ENCODE peak calls at places on chromosome 1, in four cellular contexts. J is mesothelial cell of epicardium; W is K562; N is activated T-helper 2 cell treated with anti-CD3 and anti-CD28 coated beads, Interferon-gamma antibody, Interleukin-2, Interleukin-4, amounts not matched to agents 10 μg/mL and 5 μg/mL and 100 μg/mL, durations not matched to agents 14 hours and 24 hours and 36 hours. C is an unnamed sample.

GRCh38 chr1:229437443-229437842 is 3.5 kb upstream of the ACTA1 start:
- DNase-seq in N (no peak), J (no peak), W (no peak), C (no peak)

GRCh38 chr1:221478050-221478949 is 263.6 kb downstream of the DUSP10 start:
- DNase-seq in J (peak), N (peak), W (peak), C (no peak)

GRCh38 chr1:77976433-77977076 is 2.3 kb downstream of the FUBP1 start:
- DNase-seq in W (peak), J (no peak), N (no peak), C (no peak)

GRCh38 chr1:11059166-11059989 is 440 bp downstream of the SRM start:
- DNase-seq in N (no peak), W (peak), J (peak), C (no peak)

GRCh38 chr1:179951383-179952144 is 3.0 kb upstream of the CEP350 start:
- DNase-seq in W (no peak), N (no peak), J (no peak), C (no peak)

GRCh38 chr1:14803002-14803789 is 204.7 kb downstream of the KAZN start:
- DNase-seq in N (no peak), J (no peak), W (no peak), C (no peak)

GRCh38 chr1:38941527-38942019 is at the start of gene RHBDL2:
- DNase-seq in W (no peak), N (no peak), J (no peak), C (no peak)

GRCh38 chr1:33438364-33439145 is 7.7 kb upstream of the PHC2 start:
- DNase-seq in N (no peak), W (peak), J (no peak), C (no peak)

GRCh38 chr1:99943238-99943794 is 26.5 kb upstream of the SLC35A3 start:
- DNase-seq in J (peak), N (no peak), W (peak), C (no peak)

GRCh38 chr1:43549921-43550597 is 19.4 kb downstream of the PTPRF start:
- DNase-seq in J (peak), N (no peak), W (peak), C (no peak)

GRCh38 chr1:155176544-155177071 is 3.0 kb downstream of the TRIM46 start:
- DNase-seq in W (peak), J (peak), N (peak), C (peak)

GRCh38 chr1:170970256-170970655 is 34.9 kb downstream of the MROH9 start:
- DNase-seq in W (no peak), N (no peak), J (no peak), C (no peak)

GRCh38 chr1:40625076-40625475 is 40.4 kb downstream of the RIMS3 start:
- DNase-seq in J (no peak), N (no peak), W (no peak), C (no peak)

C was measured in NCI-H1930.